ENCODE peak calls at places on chromosomes 12 and 14, in seven cellular contexts. One of them, this sample, is unnamed.

GRCh38 chr12:10673660-10674384 is at the start of gene STYK1:
- DNase-seq in stimulated activated naive CD8-positive, alpha-beta T cell treated with anti-CD3 and anti-CD28 coated beads, Interleukin-15, Interleukin-2, amounts not matched to agents 100 U/mL and 50 U/mL, for 24 hours: peak
- DNase-seq in endothelial cell: peak
- DNase-seq in NCI-H1417: peak
- DNase-seq in hypothalamus: no peak
- DNase-seq in MCF 10A: peak
- DNase-seq in CD8-positive, alpha-beta T cell: peak
- DNase-seq in this sample: peak

GRCh38 chr14:104602933-104603325 is 1.6 kb downstream of the TMEM179 start:
- DNase-seq in stimulated activated naive CD8-positive, alpha-beta T cell treated with anti-CD3 and anti-CD28 coated beads, Interleukin-15, Interleukin-2, amounts not matched to agents 100 U/mL and 50 U/mL, for 24 hours: no peak
- DNase-seq in endothelial cell: no peak
- DNase-seq in NCI-H1417: no peak
- DNase-seq in hypothalamus: no peak
- DNase-seq in MCF 10A: no peak
- DNase-seq in CD8-positive, alpha-beta T cell: no peak
- DNase-seq in this sample: no peak

GRCh38 chr12:87689196-87689595 is 340.0 kb downstream of the C12orf50 start:
- DNase-seq in stimulated activated naive CD8-positive, alpha-beta T cell treated with anti-CD3 and anti-CD28 coated beads, Interleukin-15, Interleukin-2, amounts not matched to agents 100 U/mL and 50 U/mL, for 24 hours: no peak
- DNase-seq in endothelial cell: no peak
- DNase-seq in NCI-H1417: no peak
- DNase-seq in hypothalamus: no peak
- DNase-seq in MCF 10A: no peak
- DNase-seq in CD8-positive, alpha-beta T cell: no peak
- DNase-seq in this sample: no peak

GRCh38 chr14:102532204-102532658 is 22.7 kb upstream of the ANKRD9 start:
- DNase-seq in stimulated activated naive CD8-positive, alpha-beta T cell treated with anti-CD3 and anti-CD28 coated beads, Interleukin-15, Interleukin-2, amounts not matched to agents 100 U/mL and 50 U/mL, for 24 hours: no peak
- DNase-seq in endothelial cell: no peak
- DNase-seq in NCI-H1417: no peak
- DNase-seq in hypothalamus: no peak
- DNase-seq in MCF 10A: peak
- DNase-seq in CD8-positive, alpha-beta T cell: no peak
- DNase-seq in this sample: no peak

GRCh38 chr12:19967486-19967885 is 400.9 kb upstream of the PDE3A start:
- DNase-seq in stimulated activated naive CD8-positive, alpha-beta T cell treated with anti-CD3 and anti-CD28 coated beads, Interleukin-15, Interleukin-2, amounts not matched to agents 100 U/mL and 50 U/mL, for 24 hours: no peak
- DNase-seq in endothelial cell: no peak
- DNase-seq in NCI-H1417: peak
- DNase-seq in hypothalamus: no peak
- DNase-seq in MCF 10A: peak
- DNase-seq in CD8-positive, alpha-beta T cell: no peak
- DNase-seq in this sample: no peak

GRCh38 chr12:40560848-40561247 is 131.4 kb upstream of the CNTN1 start:
- DNase-seq in stimulated activated naive CD8-positive, alpha-beta T cell treated with anti-CD3 and anti-CD28 coated beads, Interleukin-15, Interleukin-2, amounts not matched to agents 100 U/mL and 50 U/mL, for 24 hours: no peak
- DNase-seq in endothelial cell: no peak
- DNase-seq in NCI-H1417: no peak
- DNase-seq in hypothalamus: no peak
- DNase-seq in MCF 10A: no peak
- DNase-seq in CD8-positive, alpha-beta T cell: no peak
- DNase-seq in this sample: no peak

GRCh38 chr12:46526231-46526630 is 153.7 kb upstream of the SLC38A2 start:
- DNase-seq in stimulated activated naive CD8-positive, alpha-beta T cell treated with anti-CD3 and anti-CD28 coated beads, Interleukin-15, Interleukin-2, amounts not matched to agents 100 U/mL and 50 U/mL, for 24 hours: no peak
- DNase-seq in endothelial cell: no peak
- DNase-seq in NCI-H1417: no peak
- DNase-seq in hypothalamus: no peak
- DNase-seq in MCF 10A: no peak
- DNase-seq in CD8-positive, alpha-beta T cell: no peak
- DNase-seq in this sample: no peak

GRCh38 chr12:59056931-59057330 is 136.6 kb upstream of the LRIG3 start:
- DNase-seq in stimulated activated naive CD8-positive, alpha-beta T cell treated with anti-CD3 and anti-CD28 coated beads, Interleukin-15, Interleukin-2, amounts not matched to agents 100 U/mL and 50 U/mL, for 24 hours: no peak
- DNase-seq in endothelial cell: no peak
- DNase-seq in NCI-H1417: no peak
- DNase-seq in hypothalamus: no peak
- DNase-seq in MCF 10A: no peak
- DNase-seq in CD8-positive, alpha-beta T cell: no peak
- DNase-seq in this sample: no peak

GRCh38 chr12:57111046-57111698 is at the start of gene STAT6:
- DNase-seq in stimulated activated naive CD8-positive, alpha-beta T cell treated with anti-CD3 and anti-CD28 coated beads, Interleukin-15, Interleukin-2, amounts not matched to agents 100 U/mL and 50 U/mL, for 24 hours: peak
- DNase-seq in endothelial cell: peak
- DNase-seq in NCI-H1417: peak
- DNase-seq in hypothalamus: no peak
- DNase-seq in MCF 10A: peak
- DNase-seq in CD8-positive, alpha-beta T cell: peak
- DNase-seq in this sample: peak

GRCh38 chr14:102775855-102776760 is 1.1 kb upstream of the TRAF3 start:
- DNase-seq in stimulated activated naive CD8-positive, alpha-beta T cell treated with anti-CD3 and anti-CD28 coated beads, Interleukin-15, Interleukin-2, amounts not matched to agents 100 U/mL and 50 U/mL, for 24 hours: peak
- DNase-seq in endothelial cell: no peak
- DNase-seq in NCI-H1417: no peak
- DNase-seq in hypothalamus: no peak
- DNase-seq in MCF 10A: peak
- DNase-seq in CD8-positive, alpha-beta T cell: no peak
- DNase-seq in this sample: no peak

GRCh38 chr12:56115329-56115728 is 1.1 kb upstream of the RPL41 start:
- DNase-seq in stimulated activated naive CD8-positive, alpha-beta T cell treated with anti-CD3 and anti-CD28 coated beads, Interleukin-15, Interleukin-2, amounts not matched to agents 100 U/mL and 50 U/mL, for 24 hours: no peak
- DNase-seq in endothelial cell: no peak
- DNase-seq in NCI-H1417: no peak
- DNase-seq in hypothalamus: no peak
- DNase-seq in MCF 10A: peak
- DNase-seq in CD8-positive, alpha-beta T cell: no peak
- DNase-seq in this sample: no peak

GRCh38 chr12:108722992-108723766 is 8.1 kb downstream of the CORO1C start:
- DNase-seq in stimulated activated naive CD8-positive, alpha-beta T cell treated with anti-CD3 and anti-CD28 coated beads, Interleukin-15, Interleukin-2, amounts not matched to agents 100 U/mL and 50 U/mL, for 24 hours: no peak
- DNase-seq in endothelial cell: no peak
- DNase-seq in NCI-H1417: no peak
- DNase-seq in hypothalamus: no peak
- DNase-seq in MCF 10A: peak
- DNase-seq in CD8-positive, alpha-beta T cell: no peak
- DNase-seq in this sample: no peak

This sample was measured in NK-92 treated with Interleukin-12 subunit alpha and Interleukin-12 subunit beta, amount 100 ng/mL, for 24 hours.